ENCODE peak calls at places on chromosomes 5 and 9, in seven cellular contexts. K is GM06990, V is ovary, C is fibroblast of lung, R is left ventricle myocardium inferior, A is PC-3, W is stomach. Q is an unnamed sample.

GRCh38 chr9:80948107-80948506 is 741.2 kb downstream of the TLE1 start:
- DNase-seq in K (no peak), V (no peak), C (no peak), R (no peak), A (no peak), W (no peak), Q (no peak)

GRCh38 chr5:131550606-131551005 is 84.4 kb downstream of the RAPGEF6 start:
- DNase-seq in K (no peak), V (no peak), C (no peak), R (no peak), A (no peak), W (no peak), Q (no peak)

GRCh38 chr5:110757118-110757729 is 18.4 kb downstream of the SLC25A46 start:
- DNase-seq in K (no peak), V (no peak), C (peak), R (no peak), A (peak), W (no peak), Q (peak)

GRCh38 chr5:21654-22233 is 70.2 kb upstream of the PLEKHG4B start:
- DNase-seq in K (no peak), V (no peak), C (peak), R (no peak), A (peak), W (no peak), Q (no peak)

GRCh38 chr9:89598926-89599325 is 5.9 kb upstream of the GADD45G start:
- DNase-seq in K (no peak), V (no peak), C (no peak), R (no peak), A (no peak), W (no peak), Q (no peak)

GRCh38 chr5:122120957-122121356 is 8.4 kb upstream of the ZNF474 start:
- DNase-seq in K (no peak), V (no peak), C (peak), R (no peak), A (peak), W (no peak), Q (no peak)

GRCh38 chr5:75054110-75054930 is 2.0 kb upstream of the GCNT4 start:
- DNase-seq in K (no peak), V (no peak), C (peak), R (peak), A (no peak), W (peak), Q (peak)

GRCh38 chr5:73638344-73639095 is 12.5 kb downstream of the ARHGEF28 start:
- DNase-seq in K (no peak), V (no peak), C (peak), R (no peak), A (peak), W (no peak), Q (no peak)

GRCh38 chr5:13601152-13601551 is 343.3 kb downstream of the DNAH5 start:
- DNase-seq in K (no peak), V (no peak), C (peak), R (no peak), A (peak), W (no peak), Q (no peak)

GRCh38 chr5:79834420-79835219 is 145.0 kb downstream of the CMYA5 start:
- DNase-seq in K (no peak), V (peak), C (no peak), R (no peak), A (no peak), W (no peak), Q (no peak)

GRCh38 chr5:16980983-16981382 is 44.9 kb upstream of the MYO10 start:
- DNase-seq in K (no peak), V (no peak), C (no peak), R (no peak), A (peak), W (no peak), Q (no peak)

GRCh38 chr5:122523776-122524175 is 211.7 kb downstream of the SNCAIP start:
- DNase-seq in K (no peak), V (no peak), C (no peak), R (no peak), A (no peak), W (no peak), Q (no peak)

GRCh38 chr5:164663223-164663989 is 1158.0 kb downstream of the MAT2B start:
- DNase-seq in K (no peak), V (no peak), C (peak), R (no peak), A (peak), W (no peak), Q (no peak)

GRCh38 chr5:65066385-65066784 is 297.7 kb downstream of the CWC27 start:
- DNase-seq in K (peak), V (no peak), C (no peak), R (no peak), A (no peak), W (no peak), Q (no peak)

GRCh38 chr5:96775050-96775449 is 32.7 kb downstream of the ERAP1 start:
- DNase-seq in K (no peak), V (no peak), C (no peak), R (no peak), A (no peak), W (no peak), Q (no peak)

GRCh38 chr5:38672059-38672791 is 115.8 kb upstream of the LIFR start:
- DNase-seq in K (no peak), V (no peak), C (peak), R (no peak), A (peak), W (no peak), Q (no peak)

GRCh38 chr5:38670878-38671277 is 114.4 kb upstream of the LIFR start:
- DNase-seq in K (no peak), V (no peak), C (peak), R (no peak), A (no peak), W (no peak), Q (no peak)

GRCh38 chr5:38670066-38670465 is 113.6 kb upstream of the LIFR start:
- DNase-seq in K (no peak), V (no peak), C (no peak), R (no peak), A (no peak), W (no peak), Q (no peak)

GRCh38 chr5:38675443-38675842 is 119.0 kb upstream of the LIFR start:
- DNase-seq in K (no peak), V (no peak), C (no peak), R (no peak), A (no peak), W (no peak), Q (no peak)

GRCh38 chr5:38673671-38674071 is 117.2 kb upstream of the LIFR start:
- DNase-seq in K (peak), V (no peak), C (no peak), R (no peak), A (peak), W (no peak), Q (no peak)
- TF ChIP-seq CTCF in K (peak), V (no peak), C (no peak), R (peak), A (peak), W (peak), Q (peak)

DNA sequence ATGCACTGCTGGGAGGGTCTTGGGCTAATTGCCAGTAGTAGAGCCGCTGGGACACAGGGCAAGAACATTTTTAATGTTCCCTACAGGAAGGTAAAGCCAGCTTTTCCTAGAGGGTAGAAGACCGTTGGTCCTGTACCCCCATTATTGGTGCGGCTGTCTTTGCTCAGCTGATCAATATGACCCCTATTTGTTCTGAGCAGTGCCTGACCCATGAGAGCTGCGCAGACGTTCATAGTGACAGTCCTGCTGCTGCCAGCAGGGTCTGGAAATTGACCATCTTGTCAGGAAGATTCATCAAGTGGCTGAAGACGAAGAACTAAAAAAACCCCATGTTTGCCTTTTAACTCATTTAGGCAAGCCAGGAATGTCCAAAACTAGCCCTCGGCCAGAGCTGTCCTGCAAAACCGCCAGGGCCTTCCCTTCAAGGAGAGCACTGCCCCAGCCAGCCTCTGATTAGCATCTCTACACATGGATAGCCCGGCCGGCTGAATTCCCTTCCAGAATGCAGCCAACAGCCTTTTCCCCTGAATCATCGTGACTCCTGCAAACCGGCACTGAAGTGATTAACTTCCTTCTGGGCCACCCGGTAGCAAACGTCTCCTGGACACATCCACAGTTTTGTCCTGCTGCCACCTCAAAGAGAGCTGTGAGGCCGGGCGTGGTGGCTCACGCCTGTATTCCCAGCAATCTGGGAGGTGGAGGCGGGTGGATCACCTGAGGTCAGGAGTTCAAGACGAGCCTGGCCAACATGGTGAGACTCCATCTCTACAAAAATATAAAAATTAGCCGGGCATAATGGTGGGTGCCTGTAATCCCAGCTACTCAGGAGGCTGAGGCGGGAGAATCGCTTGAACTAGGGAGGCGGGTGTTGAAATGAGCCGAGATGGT is 20.9 kb upstream of the EEIG1 start:
- DNase-seq in K (no peak), V (no peak), C (peak), R (no peak), A (peak), W (peak), Q (no peak)
- TF ChIP-seq CTCF in K (no peak), V (no peak), C (no peak), R (no peak), A (no peak), W (no peak), Q (no peak)

GRCh38 chr9:112086627-112087026 is 88.5 kb downstream of the SUSD1 start:
- DNase-seq in K (no peak), V (no peak), C (peak), R (no peak), A (peak), W (no peak), Q (no peak)
- TF ChIP-seq CTCF in K (peak), V (peak), C (peak), R (peak), A (peak), W (no peak), Q (peak)

GRCh38 chr5:176394881-176395675 is 6.5 kb downstream of the HIGD2A start:
- DNase-seq in K (no peak), V (peak), C (no peak), R (peak), A (no peak), W (no peak), Q (no peak)

GRCh38 chr5:176397736-176398420 is 9.3 kb downstream of the HIGD2A start:
- DNase-seq in K (no peak), V (no peak), C (no peak), R (no peak), A (no peak), W (no peak), Q (no peak)

GRCh38 chr5:176392526-176392925 is 4.0 kb downstream of the HIGD2A start:
- DNase-seq in K (no peak), V (no peak), C (no peak), R (no peak), A (no peak), W (no peak), Q (no peak)

GRCh38 chr5:176394096-176394495 is 5.5 kb downstream of the HIGD2A start:
- DNase-seq in K (no peak), V (no peak), C (no peak), R (no peak), A (no peak), W (no peak), Q (no peak)

GRCh38 chr5:176396330-176396729 is 7.8 kb downstream of the HIGD2A start:
- DNase-seq in K (no peak), V (peak), C (no peak), R (no peak), A (no peak), W (no peak), Q (no peak)
- TF ChIP-seq CTCF in K (no peak), V (no peak), C (no peak), R (no peak), A (no peak), W (no peak), Q (no peak)

GRCh38 chr9:127344373-127344995 is 52.5 kb upstream of the SLC2A8 start:
- DNase-seq in K (no peak), V (no peak), C (peak), R (no peak), A (no peak), W (no peak), Q (no peak)

GRCh38 chr9:127345566-127345965 is 51.4 kb upstream of the SLC2A8 start:
- DNase-seq in K (no peak), V (no peak), C (no peak), R (no peak), A (no peak), W (no peak), Q (no peak)

GRCh38 chr9:127347831-127348699 is 48.9 kb upstream of the SLC2A8 start:
- DNase-seq in K (no peak), V (no peak), C (peak), R (no peak), A (no peak), W (peak), Q (peak)

GRCh38 chr9:127349483-127350127 is 47.4 kb upstream of the SLC2A8 start:
- DNase-seq in K (no peak), V (no peak), C (no peak), R (no peak), A (no peak), W (peak), Q (no peak)

GRCh38 chr9:127346584-127346983 is 50.4 kb upstream of the SLC2A8 start:
- DNase-seq in K (no peak), V (no peak), C (no peak), R (no peak), A (no peak), W (peak), Q (peak)
- TF ChIP-seq CTCF in K (peak), V (no peak), C (peak), R (peak), A (peak), W (no peak), Q (no peak)

GRCh38 chr5:136051486-136052220 is 22.9 kb downstream of the TGFBI start:
- DNase-seq in K (no peak), V (no peak), C (no peak), R (no peak), A (no peak), W (no peak), Q (no peak)

GRCh38 chr5:136055612-136056302 is 27.0 kb downstream of the TGFBI start:
- DNase-seq in K (no peak), V (no peak), C (no peak), R (no peak), A (no peak), W (no peak), Q (no peak)

GRCh38 chr5:136053336-136054121 is 24.7 kb downstream of the TGFBI start:
- DNase-seq in K (no peak), V (no peak), C (peak), R (no peak), A (peak), W (no peak), Q (no peak)

GRCh38 chr5:136054133-136054996 is 25.6 kb downstream of the TGFBI start:
- DNase-seq in K (no peak), V (no peak), C (no peak), R (no peak), A (peak), W (no peak), Q (no peak)

GRCh38 chr5:136052692-136053335 is 24.0 kb downstream of the TGFBI start:
- DNase-seq in K (no peak), V (no peak), C (no peak), R (no peak), A (no peak), W (no peak), Q (no peak)
- TF ChIP-seq CTCF in K (no peak), V (no peak), C (no peak), R (no peak), A (no peak), W (no peak), Q (no peak)

GRCh38 chr9:108894225-108894997 is 32.3 kb downstream of the ACTL7A start:
- DNase-seq in K (no peak), V (no peak), C (no peak), R (no peak), A (no peak), W (no peak), Q (no peak)

GRCh38 chr9:108884701-108885100 is 22.6 kb downstream of the ACTL7A start:
- DNase-seq in K (no peak), V (no peak), C (no peak), R (no peak), A (no peak), W (no peak), Q (no peak)

GRCh38 chr9:108885643-108886348 is 23.7 kb downstream of the ACTL7A start:
- DNase-seq in K (peak), V (peak), C (peak), R (no peak), A (peak), W (no peak), Q (no peak)

GRCh38 chr9:108889649-108890067 is 27.6 kb downstream of the ACTL7A start:
- DNase-seq in K (no peak), V (no peak), C (peak), R (no peak), A (no peak), W (no peak), Q (no peak)
- TF ChIP-seq CTCF in K (peak), V (no peak), C (peak), R (peak), A (peak), W (no peak), Q (no peak)

DNA sequence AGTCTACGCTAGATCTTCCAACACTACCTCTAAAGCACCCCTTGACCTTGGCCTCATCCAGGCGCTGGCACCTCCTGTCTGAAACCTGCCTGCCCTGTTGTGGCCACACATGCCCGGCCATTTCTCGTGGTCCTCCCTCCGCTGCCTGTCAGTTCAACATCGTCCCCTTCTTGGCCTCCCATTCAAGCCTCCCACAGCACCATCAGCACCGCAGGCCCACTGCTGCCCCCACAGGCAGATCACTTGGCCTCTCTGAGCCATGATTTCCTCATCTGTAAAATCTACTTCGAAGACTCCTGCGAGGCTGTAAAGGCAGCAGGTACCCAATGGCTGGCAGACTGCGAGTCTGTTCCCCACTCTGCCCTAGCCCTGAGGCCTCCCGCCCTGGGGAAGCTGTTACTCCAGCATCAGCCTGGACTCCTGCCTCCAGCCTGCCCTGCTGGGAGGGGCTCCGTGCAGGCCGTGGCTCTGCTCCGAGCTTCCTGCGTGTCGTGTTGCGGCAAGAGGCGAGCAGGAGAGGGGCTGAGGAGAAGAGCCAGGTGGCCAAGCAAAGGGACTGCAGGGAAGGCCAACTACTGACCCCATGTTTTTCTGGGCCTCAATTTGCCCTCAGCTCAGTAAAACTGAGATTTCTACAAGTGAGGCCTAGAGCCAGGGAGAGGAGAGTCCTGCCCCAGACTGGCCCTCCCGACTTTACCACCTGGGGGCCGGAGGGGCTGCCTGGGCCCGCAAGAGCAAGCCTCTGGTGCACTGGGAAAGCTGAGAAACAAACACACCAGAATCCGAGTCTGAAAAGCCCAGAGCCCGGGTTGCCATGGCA is 70.5 kb upstream of the LRRTM2 start:
- DNase-seq in K (no peak), V (no peak), C (no peak), R (no peak), A (no peak), W (no peak), Q (no peak)
- TF ChIP-seq CTCF in K (no peak), V (no peak), C (no peak), R (no peak), A (no peak), W (no peak), Q (no peak)

GRCh38 chr9:36431078-36431477 is 31.0 kb upstream of the RNF38 start:
- DNase-seq in K (no peak), V (no peak), C (no peak), R (no peak), A (no peak), W (no peak), Q (no peak)
- TF ChIP-seq CTCF in K (no peak), V (no peak), C (no peak), R (no peak), A (no peak), W (no peak), Q (no peak)